ENCODE peak calls at places on chromosome 6, in eight cellular contexts. T is WERI-Rb-1; O is stimulated activated CD4-positive, alpha-beta T cell treated with anti-CD3 and anti-CD28 coated beads, Interleukin-12 subunit alpha, Interleukin-12 subunit beta, amount 100 ng/mL, for 4 hours; G is natural killer cell; R is H4; V is activated T-helper 1 cell treated with anti-CD3 and anti-CD28 coated beads, Interleukin-12 subunit alpha, Interleukin-12 subunit beta, Interleukin-2, Interleukin-4 antibody, amounts not matched to agents 30 ng/mL and 10 ng/mL and 1 ng/mL, durations not matched to agents 14 hours and 24 hours and 36 hours; I is choroid plexus epithelial cell; C is small intestine. S is an unnamed sample.

GRCh38 chr6:16553531-16553930 is 207.7 kb downstream of the ATXN1 start:
- DNase-seq in O (no peak), T (no peak), R (no peak), G (no peak), V (no peak), C (no peak), I (no peak), S (no peak)

GRCh38 chr6:166402582-166403277 is 20.0 kb upstream of the MPC1 start:
- DNase-seq in G (no peak), T (no peak), O (no peak), R (no peak), V (no peak), C (no peak), I (no peak), S (no peak)

GRCh38 chr6:169647637-169648036 is 54.2 kb downstream of the WDR27 start:
- DNase-seq in O (no peak), R (no peak), C (no peak), I (no peak), G (no peak), T (no peak), V (no peak), S (no peak)

GRCh38 chr6:133646021-133646682 is 242.8 kb upstream of the TCF21 start:
- DNase-seq in G (no peak), C (no peak), I (peak; percentile 77), T (no peak), O (no peak), V (no peak), R (no peak), S (no peak)

GRCh38 chr6:13859871-13860555 is 45.7 kb upstream of the MCUR1 start:
- DNase-seq in T (peak; percentile 8), V (no peak), I (no peak), O (no peak), C (no peak), G (no peak), R (no peak), S (no peak)

GRCh38 chr6:143962644-143962929 is 45.5 kb downstream of the PLAGL1 start:
- DNase-seq in I (peak; percentile 64), V (no peak), T (peak; percentile 22), C (no peak), O (no peak), R (no peak), G (no peak), S (no peak)

GRCh38 chr6:138231399-138231886 is 13.2 kb upstream of the PBOV1 start:
- DNase-seq in R (no peak), O (no peak), C (peak; percentile 48), I (no peak), G (no peak), V (no peak), T (no peak), S (no peak)

GRCh38 chr6:155328539-155329459 is 14.5 kb upstream of the TFB1M start:
- DNase-seq in R (no peak), O (no peak), T (no peak), C (peak; percentile 72), V (no peak), I (no peak), G (no peak), S (peak; percentile 41)

GRCh38 chr6:92376711-92377110 is 1042.6 kb downstream of the EPHA7 start:
- DNase-seq in O (no peak), R (peak; percentile 80), V (no peak), T (no peak), I (no peak), C (no peak), G (no peak), S (no peak)

GRCh38 chr6:17101422-17102257 is at the start of gene STMND1:
- DNase-seq in I (peak; percentile 28), T (peak; percentile 34), C (peak; percentile 86), R (no peak), O (no peak), V (no peak), G (no peak), S (peak; percentile 83)

GRCh38 chr6:43926644-43927524 is 156.9 kb downstream of the VEGFA start:
- DNase-seq in G (no peak), R (peak; percentile 96), O (no peak), C (peak; percentile 85), V (no peak), I (peak; percentile 83), T (peak; percentile 87), S (peak; percentile 74)

GRCh38 chr6:128036808-128037570 is 136.1 kb upstream of the THEMIS start:
- DNase-seq in O (no peak), I (peak; percentile 16), T (peak; percentile 27), V (no peak), C (no peak), G (no peak), R (no peak), S (no peak)

GRCh38 chr6:4349931-4350330 is 214.6 kb upstream of the ECI2 start:
- DNase-seq in V (no peak), R (no peak), C (no peak), O (no peak), I (no peak), G (no peak), T (no peak), S (no peak)

GRCh38 chr6:140567469-140567868 is 1193.0 kb upstream of the CITED2 start:
- DNase-seq in V (no peak), R (no peak), T (no peak), O (no peak), I (peak; percentile 39), C (no peak), G (no peak), S (no peak)

GRCh38 chr6:127842562-127842961 is 58.3 kb downstream of the THEMIS start:
- DNase-seq in V (no peak), O (no peak), C (no peak), G (no peak), I (no peak), R (no peak), T (no peak), S (no peak)

GRCh38 chr6:74480561-74480960 is 725.3 kb downstream of the COL12A1 start:
- DNase-seq in O (no peak), I (peak; percentile 16), C (no peak), R (no peak), G (no peak), T (no peak), V (no peak), S (no peak)

GRCh38 chr6:78832091-78832808 is 35.1 kb upstream of the IRAK1BP1 start:
- DNase-seq in C (no peak), V (no peak), G (no peak), R (no peak), I (peak; percentile 47), T (no peak), O (no peak), S (no peak)

GRCh38 chr6:93300661-93301060 is 118.7 kb downstream of the EPHA7 start:
- DNase-seq in T (no peak), C (no peak), V (no peak), G (no peak), R (no peak), I (no peak), O (no peak), S (no peak)

GRCh38 chr6:142942805-142943227 is 2.2 kb downstream of the HIVEP2 start:
- DNase-seq in C (peak; percentile 56), V (no peak), I (peak; percentile 75), G (no peak), T (no peak), R (peak; percentile 13), O (no peak), S (no peak)

GRCh38 chr6:113184291-113184690 is 672.9 kb upstream of the MARCKS start:
- DNase-seq in C (no peak), G (no peak), V (no peak), T (no peak), R (peak; percentile 8), I (peak; percentile 86), O (no peak), S (no peak)

S was measured in transverse colon.